ENCODE peak calls at places on chromosomes 13 and 19, in five cellular contexts. One of them, this sample, is unnamed. For H3K4me1 and H3K9me3, the result is how much of the 10 kb centered on the place peaks cover.

GRCh38 chr19:12952488-12953455 is 4.3 kb downstream of the GADD45GIP1 start:
- DNase-seq in OCI-LY7: no peak
- DNase-seq in cardiac muscle cell: no peak
- DNase-seq in psoas muscle: no peak
- DNase-seq in fibroblast of lung: peak
- DNase-seq in this sample: peak

GRCh38 chr13:111937763-111938375 is 129.1 kb upstream of the SOX1 start:
- DNase-seq in OCI-LY7: no peak
- DNase-seq in cardiac muscle cell: no peak
- DNase-seq in psoas muscle: no peak
- DNase-seq in fibroblast of lung: no peak
- DNase-seq in this sample: peak

GRCh38 chr19:56141416-56141992 is 417 bp downstream of the ZNF444 start:
- DNase-seq in OCI-LY7: peak
- DNase-seq in cardiac muscle cell: peak
- DNase-seq in psoas muscle: no peak
- DNase-seq in fibroblast of lung: no peak
- DNase-seq in this sample: no peak

GRCh38 chr13:26062853-26063444 is 11.1 kb upstream of the SHISA2 start:
- DNase-seq in OCI-LY7: peak
- DNase-seq in cardiac muscle cell: peak
- DNase-seq in psoas muscle: no peak
- DNase-seq in fibroblast of lung: peak
- DNase-seq in this sample: no peak

GRCh38 chr19:18234194-18234593 is 8.0 kb upstream of the PDE4C start:
- DNase-seq in OCI-LY7: no peak
- DNase-seq in cardiac muscle cell: no peak
- DNase-seq in psoas muscle: no peak
- DNase-seq in fibroblast of lung: no peak
- DNase-seq in this sample: no peak

GRCh38 chr19:7468840-7469239 is 20.0 kb downstream of the PEX11G start:
- DNase-seq in OCI-LY7: no peak
- DNase-seq in cardiac muscle cell: no peak
- DNase-seq in psoas muscle: no peak
- DNase-seq in fibroblast of lung: no peak
- DNase-seq in this sample: no peak

GRCh38 chr19:56372281-56372680 is 21.1 kb downstream of the ZNF582 start:
- DNase-seq in OCI-LY7: no peak
- DNase-seq in cardiac muscle cell: no peak
- DNase-seq in psoas muscle: no peak
- DNase-seq in fibroblast of lung: peak
- DNase-seq in this sample: no peak

GRCh38 chr19:1501200-1501595 is 10.2 kb downstream of the REEP6 start:
- DNase-seq in OCI-LY7: no peak
- DNase-seq in cardiac muscle cell: no peak
- DNase-seq in psoas muscle: no peak
- DNase-seq in fibroblast of lung: no peak
- DNase-seq in this sample: no peak

GRCh38 chr19:55377356-55378131 is 918 bp downstream of the TMEM190 start:
- DNase-seq in OCI-LY7: no peak
- DNase-seq in cardiac muscle cell: no peak
- DNase-seq in psoas muscle: no peak
- DNase-seq in fibroblast of lung: no peak
- DNase-seq in this sample: no peak

GRCh38 chr19:58150328-58150921 is at the start of gene ZNF329:
- DNase-seq in OCI-LY7: peak
- DNase-seq in cardiac muscle cell: peak
- DNase-seq in psoas muscle: peak
- DNase-seq in fibroblast of lung: peak
- DNase-seq in this sample: peak

GRCh38 chr19:47713046-47714021 is at the start of gene EHD2:
- DNase-seq in OCI-LY7: no peak
- DNase-seq in cardiac muscle cell: peak
- DNase-seq in psoas muscle: peak
- DNase-seq in fibroblast of lung: peak
- DNase-seq in this sample: peak

GRCh38 chr13:21949818-21950429 is 279.1 kb downstream of the FGF9 start:
- DNase-seq in OCI-LY7: no peak
- DNase-seq in cardiac muscle cell: no peak
- DNase-seq in psoas muscle: no peak
- DNase-seq in fibroblast of lung: no peak
- DNase-seq in this sample: no peak

GRCh38 chr13:85974604-85975366 is 175.6 kb upstream of the SLITRK6 start:
- DNase-seq in OCI-LY7: no peak
- DNase-seq in cardiac muscle cell: peak
- DNase-seq in psoas muscle: no peak
- DNase-seq in fibroblast of lung: peak
- DNase-seq in this sample: no peak

GRCh38 chr13:50127017-50127725 is 111.9 kb downstream of the KCNRG start:
- DNase-seq in OCI-LY7: no peak
- DNase-seq in cardiac muscle cell: peak
- DNase-seq in psoas muscle: peak
- DNase-seq in fibroblast of lung: peak
- DNase-seq in this sample: no peak

GRCh38 chr19:14198384-14199376 is 7.3 kb downstream of the ADGRL1 start:
- DNase-seq in OCI-LY7: peak
- DNase-seq in cardiac muscle cell: no peak
- DNase-seq in psoas muscle: no peak
- DNase-seq in fibroblast of lung: no peak
- DNase-seq in this sample: no peak

GRCh38 chr19:15194938-15195337 is 5.9 kb downstream of the NOTCH3 start:
- DNase-seq in OCI-LY7: no peak
- DNase-seq in cardiac muscle cell: no peak
- DNase-seq in psoas muscle: no peak
- DNase-seq in fibroblast of lung: peak
- DNase-seq in this sample: no peak

GRCh38 chr19:55464669-55465068 is at the start of gene C19orf85:
- DNase-seq in OCI-LY7: no peak
- DNase-seq in cardiac muscle cell: no peak
- DNase-seq in psoas muscle: no peak
- DNase-seq in fibroblast of lung: no peak
- DNase-seq in this sample: no peak

DNA sequence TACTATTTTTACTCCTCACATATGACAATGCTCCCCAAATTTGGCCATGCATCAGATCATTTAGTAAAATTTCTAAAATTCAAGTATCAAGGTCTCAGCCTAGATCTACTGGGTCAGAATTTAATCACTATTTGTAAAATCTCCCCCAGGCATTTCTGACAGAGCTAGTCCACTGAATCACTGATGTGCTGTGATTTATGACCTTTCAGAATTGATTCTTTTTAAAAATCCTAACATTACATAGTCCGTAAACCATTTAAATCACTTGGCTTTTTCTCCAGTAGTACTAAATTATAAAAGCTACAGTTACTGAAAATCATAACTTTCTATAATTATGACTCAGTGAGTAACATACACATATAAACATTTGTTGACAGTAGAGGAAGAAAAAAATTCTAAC is 92.8 kb upstream of the RAP2A start:
- DNase-seq in OCI-LY7: no peak
- DNase-seq in cardiac muscle cell: no peak
- DNase-seq in psoas muscle: no peak
- DNase-seq in fibroblast of lung: no peak
- DNase-seq in this sample: no peak
- H3K4me1 ChIP-seq in OCI-LY7: under half
- H3K4me1 ChIP-seq in cardiac muscle cell: under half
- H3K4me1 ChIP-seq in psoas muscle: under half
- H3K4me1 ChIP-seq in fibroblast of lung: under half
- H3K4me1 ChIP-seq in this sample: under half

GRCh38 chr19:33804021-33804799 is 7.5 kb downstream of the KCTD15 start:
- DNase-seq in OCI-LY7: no peak
- DNase-seq in cardiac muscle cell: no peak
- DNase-seq in psoas muscle: no peak
- DNase-seq in fibroblast of lung: peak
- DNase-seq in this sample: peak

GRCh38 chr19:33806434-33806881 is 9.8 kb downstream of the KCTD15 start:
- DNase-seq in OCI-LY7: no peak
- DNase-seq in cardiac muscle cell: no peak
- DNase-seq in psoas muscle: peak
- DNase-seq in fibroblast of lung: no peak
- DNase-seq in this sample: no peak

GRCh38 chr19:33805840-33806433 is 9.3 kb downstream of the KCTD15 start:
- DNase-seq in OCI-LY7: no peak
- DNase-seq in cardiac muscle cell: no peak
- DNase-seq in psoas muscle: peak
- DNase-seq in fibroblast of lung: no peak
- DNase-seq in this sample: no peak

GRCh38 chr19:33803383-33803782 is 6.7 kb downstream of the KCTD15 start:
- DNase-seq in OCI-LY7: no peak
- DNase-seq in cardiac muscle cell: no peak
- DNase-seq in psoas muscle: peak
- DNase-seq in fibroblast of lung: no peak
- DNase-seq in this sample: no peak

DNA sequence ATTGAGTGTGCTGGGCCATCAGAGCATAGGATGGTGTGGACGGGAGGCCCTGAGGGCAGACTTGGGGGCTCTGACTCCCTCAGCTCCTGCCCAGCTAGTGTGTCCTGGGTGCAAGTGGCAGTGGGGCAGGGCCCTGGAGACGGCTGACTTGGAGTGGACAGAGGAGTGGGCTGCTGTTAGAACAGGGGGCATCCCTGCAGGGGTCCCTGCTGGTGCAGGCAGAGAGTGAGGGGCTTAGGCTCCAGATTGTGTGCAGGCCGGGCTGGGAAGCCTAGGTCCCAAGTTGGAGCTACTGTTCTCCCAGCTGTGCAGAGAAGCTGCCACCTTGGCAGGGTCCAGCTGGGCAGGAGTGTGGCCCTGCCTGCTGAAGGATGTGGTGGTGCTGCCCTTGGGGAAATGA is 8.6 kb downstream of the KCTD15 start:
- DNase-seq in OCI-LY7: no peak
- DNase-seq in cardiac muscle cell: no peak
- DNase-seq in psoas muscle: no peak
- DNase-seq in fibroblast of lung: no peak
- DNase-seq in this sample: no peak
- H3K27ac ChIP-seq in OCI-LY7: no peak
- H3K27ac ChIP-seq in cardiac muscle cell: no peak
- H3K27ac ChIP-seq in psoas muscle: no peak
- H3K27ac ChIP-seq in fibroblast of lung: no peak
- H3K27ac ChIP-seq in this sample: no peak

GRCh38 chr19:2848625-2849024 is 7.3 kb downstream of the ZNF555 start:
- DNase-seq in OCI-LY7: no peak
- DNase-seq in cardiac muscle cell: no peak
- DNase-seq in psoas muscle: no peak
- DNase-seq in fibroblast of lung: no peak
- DNase-seq in this sample: no peak
- H3K9me3 ChIP-seq in OCI-LY7: under half
- H3K9me3 ChIP-seq in cardiac muscle cell: under half
- H3K9me3 ChIP-seq in psoas muscle: under half
- H3K9me3 ChIP-seq in fibroblast of lung: under half
- H3K9me3 ChIP-seq in this sample: under half

GRCh38 chr13:113855012-113855921 is 8.6 kb downstream of the GAS6 start:
- DNase-seq in OCI-LY7: no peak
- DNase-seq in cardiac muscle cell: no peak
- DNase-seq in psoas muscle: peak
- DNase-seq in fibroblast of lung: no peak
- DNase-seq in this sample: peak

GRCh38 chr13:113857531-113858195 is 6.2 kb downstream of the GAS6 start:
- DNase-seq in OCI-LY7: no peak
- DNase-seq in cardiac muscle cell: no peak
- DNase-seq in psoas muscle: no peak
- DNase-seq in fibroblast of lung: no peak
- DNase-seq in this sample: no peak

GRCh38 chr13:113855931-113856715 is 7.8 kb downstream of the GAS6 start:
- DNase-seq in OCI-LY7: no peak
- DNase-seq in cardiac muscle cell: no peak
- DNase-seq in psoas muscle: no peak
- DNase-seq in fibroblast of lung: no peak
- DNase-seq in this sample: peak

GRCh38 chr13:113854238-113855011 is 9.5 kb downstream of the GAS6 start:
- DNase-seq in OCI-LY7: no peak
- DNase-seq in cardiac muscle cell: no peak
- DNase-seq in psoas muscle: peak
- DNase-seq in fibroblast of lung: peak
- DNase-seq in this sample: peak

GRCh38 chr13:113856716-113857065 is 7.2 kb downstream of the GAS6 start:
- DNase-seq in OCI-LY7: no peak
- DNase-seq in cardiac muscle cell: no peak
- DNase-seq in psoas muscle: peak
- DNase-seq in fibroblast of lung: peak
- DNase-seq in this sample: peak
- H3K4me1 ChIP-seq in OCI-LY7: under half
- H3K4me1 ChIP-seq in cardiac muscle cell: under half
- H3K4me1 ChIP-seq in psoas muscle: half or more
- H3K4me1 ChIP-seq in fibroblast of lung: under half
- H3K4me1 ChIP-seq in this sample: half or more

DNA sequence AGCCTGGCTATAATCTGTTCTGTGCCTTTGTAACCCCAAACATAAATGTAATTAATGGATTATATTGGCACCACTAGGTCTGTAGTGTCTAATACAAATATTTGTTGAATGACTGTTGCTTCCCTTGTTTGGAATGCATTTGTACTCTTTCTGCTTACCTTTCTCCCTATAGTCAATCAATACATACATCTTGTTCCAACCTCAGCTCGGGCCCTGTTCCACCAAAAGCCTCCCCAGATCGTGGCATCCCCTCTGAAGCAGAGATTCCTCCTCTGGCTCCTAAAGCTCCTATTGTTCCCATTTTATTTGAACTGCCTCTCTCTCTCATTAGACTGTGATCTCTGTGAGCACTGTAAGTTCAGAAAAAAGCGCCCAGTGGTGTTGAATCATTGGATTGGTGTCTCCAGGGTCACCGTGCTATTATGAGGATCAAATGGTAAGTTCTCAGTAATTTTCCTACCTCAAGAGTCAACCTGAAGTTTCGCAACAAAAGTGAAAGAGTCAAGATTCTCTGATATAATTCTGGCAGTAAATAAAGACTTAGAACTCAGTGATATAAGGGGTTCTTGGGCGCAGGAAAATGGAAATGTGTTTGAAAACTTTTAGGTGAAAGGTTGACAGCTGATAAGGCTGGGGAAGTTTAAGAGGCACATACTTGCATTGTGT is 151.5 kb downstream of the KLF5 start:
- DNase-seq in OCI-LY7: no peak
- DNase-seq in cardiac muscle cell: no peak
- DNase-seq in psoas muscle: no peak
- DNase-seq in fibroblast of lung: no peak
- DNase-seq in this sample: no peak
- H3K27ac ChIP-seq in OCI-LY7: no peak
- H3K27ac ChIP-seq in cardiac muscle cell: no peak
- H3K27ac ChIP-seq in psoas muscle: no peak
- H3K27ac ChIP-seq in fibroblast of lung: no peak
- H3K27ac ChIP-seq in this sample: no peak

DNA sequence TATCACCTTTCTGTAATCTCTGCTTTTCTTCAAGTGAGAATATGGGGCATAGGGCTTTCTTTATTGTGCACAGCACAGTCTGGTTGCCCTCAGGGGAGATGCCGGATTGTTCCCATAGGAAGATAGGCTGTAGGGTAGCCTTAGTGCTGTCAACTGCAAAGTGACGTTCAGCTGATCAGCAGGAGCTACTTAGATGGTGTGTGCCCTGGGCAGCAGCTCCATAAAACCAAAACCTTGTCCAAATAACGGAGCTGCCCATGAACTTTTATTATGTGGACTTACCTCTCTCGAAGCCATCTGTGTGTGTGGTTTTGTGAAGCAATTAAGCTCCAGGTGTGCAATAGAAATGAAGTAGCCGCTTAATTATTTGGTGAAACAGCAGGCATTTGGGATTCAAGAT is 120.0 kb upstream of the RNF113B start:
- DNase-seq in OCI-LY7: no peak
- DNase-seq in cardiac muscle cell: no peak
- DNase-seq in psoas muscle: no peak
- DNase-seq in fibroblast of lung: no peak
- DNase-seq in this sample: no peak
- H3K9me3 ChIP-seq in OCI-LY7: under half
- H3K9me3 ChIP-seq in cardiac muscle cell: under half
- H3K9me3 ChIP-seq in psoas muscle: under half
- H3K9me3 ChIP-seq in fibroblast of lung: under half
- H3K9me3 ChIP-seq in this sample: under half

GRCh38 chr13:67986234-67986633 is 756.1 kb upstream of the PCDH9 start:
- DNase-seq in OCI-LY7: no peak
- DNase-seq in cardiac muscle cell: no peak
- DNase-seq in psoas muscle: no peak
- DNase-seq in fibroblast of lung: no peak
- DNase-seq in this sample: no peak
- H3K4me1 ChIP-seq in OCI-LY7: under half
- H3K4me1 ChIP-seq in cardiac muscle cell: under half
- H3K4me1 ChIP-seq in psoas muscle: under half
- H3K4me1 ChIP-seq in fibroblast of lung: under half
- H3K4me1 ChIP-seq in this sample: under half